ENCODE peak calls at places on chromosomes 13 and 19, in nine cellular contexts. V, R, G, X, U, E, A, I and M are unnamed samples.

GRCh38 chr13:71799320-71799719 is 67.7 kb downstream of the DACH1 start:
- DNase-seq in E (no peak), A (no peak), X (no peak), R (no peak), V (no peak), U (no peak), G (no peak), I (no peak), M (no peak)

GRCh38 chr13:80083516-80084085 is 257.3 kb downstream of the SPRY2 start:
- DNase-seq in G (no peak), U (no peak), A (peak; percentile 5), R (no peak), X (no peak), V (no peak), E (no peak), I (peak; percentile 62), M (no peak)

GRCh38 chr19:9037415-9038062 is 27.3 kb upstream of the MUC16 start:
- DNase-seq in U (no peak), A (no peak), G (peak; percentile 45), V (no peak), E (no peak), X (no peak), R (no peak), I (no peak), M (no peak)

GRCh38 chr19:58326501-58326913 is 287 bp upstream of the ZSCAN22 start:
- DNase-seq in G (no peak), R (no peak), E (no peak), U (no peak), X (no peak), I (no peak), A (no peak), V (no peak), M (no peak)

GRCh38 chr19:35223856-35224505 is 4.6 kb downstream of the FAM187B start:
- DNase-seq in A (no peak), V (no peak), R (no peak), G (no peak), X (no peak), I (no peak), U (no peak), E (no peak), M (no peak)

GRCh38 chr19:7395360-7395781 is 46.6 kb downstream of the ARHGEF18 start:
- DNase-seq in R (no peak), I (peak; percentile 26), E (no peak), A (no peak), G (no peak), U (no peak), V (no peak), X (no peak), M (no peak)

GRCh38 chr19:6768236-6768785 is 1.1 kb upstream of the SH2D3A start:
- DNase-seq in V (no peak), A (no peak), E (no peak), X (no peak), U (no peak), I (no peak), G (no peak), R (no peak), M (no peak)

GRCh38 chr13:97279913-97280312 is 57.8 kb downstream of the MBNL2 start:
- DNase-seq in E (no peak), U (no peak), R (no peak), A (peak; percentile 74), I (peak; percentile 80), V (no peak), G (no peak), X (no peak), M (no peak)

GRCh38 chr13:105665284-105665683 is 870.2 kb downstream of the EFNB2 start:
- DNase-seq in A (peak; percentile 54), U (no peak), G (no peak), R (no peak), V (no peak), E (no peak), X (no peak), I (no peak), M (no peak)

GRCh38 chr19:29596885-29597525 is 9.1 kb upstream of the POP4 start:
- DNase-seq in E (no peak), U (no peak), I (no peak), A (peak; percentile 40), G (no peak), X (no peak), R (no peak), V (no peak), M (no peak)

GRCh38 chr19:31054430-31054829 is 294.8 kb downstream of the TSHZ3 start:
- DNase-seq in I (no peak), U (no peak), X (peak; percentile 70), A (peak; percentile 83), V (peak; percentile 37), E (no peak), R (peak; percentile 28), G (no peak), M (no peak)

GRCh38 chr13:24097064-24097463 is 63.5 kb upstream of the SPATA13 start:
- DNase-seq in I (no peak), R (no peak), G (no peak), E (no peak), V (no peak), X (no peak), A (peak; percentile 76), U (no peak), M (no peak)

DNA sequence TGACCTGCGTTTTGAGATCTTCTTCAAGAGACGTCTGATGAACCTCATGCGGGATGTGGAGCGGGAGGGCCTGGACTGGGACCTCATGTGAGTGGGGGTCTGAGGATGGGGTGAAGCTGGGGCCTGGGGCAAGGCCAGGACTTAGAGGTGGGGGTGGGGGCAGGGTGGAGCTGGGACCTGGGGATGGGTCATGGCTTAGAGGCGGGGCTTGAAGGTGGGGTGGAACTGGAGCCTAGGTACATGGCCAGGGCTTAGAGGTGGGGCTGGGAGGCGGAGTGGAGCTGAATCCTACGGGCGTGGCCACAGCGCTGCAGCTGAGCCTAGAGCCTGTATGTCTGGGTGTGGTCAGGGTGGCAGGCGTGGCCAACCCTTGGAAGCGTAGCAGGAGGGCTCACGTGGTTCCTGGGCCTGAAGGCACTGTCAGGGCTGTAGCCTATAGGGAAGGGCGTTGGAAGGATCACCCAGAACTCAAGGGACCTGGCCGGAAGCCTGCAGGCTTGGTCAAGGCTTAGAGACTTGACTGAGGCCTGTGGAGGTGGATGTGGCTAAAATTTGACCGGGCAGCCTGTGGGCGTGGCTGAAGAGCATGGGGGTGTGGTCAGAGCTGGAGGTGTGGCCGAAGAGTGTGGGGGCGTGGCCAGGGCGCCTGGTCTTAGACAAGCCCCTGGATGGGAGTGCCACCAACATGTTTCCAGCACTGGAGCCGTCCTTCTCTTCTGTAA is 24.2 kb downstream of the COLGALT1 start:
- DNase-seq in E (peak; percentile 80), X (peak; percentile 87), U (peak; percentile 90), G (peak; percentile 40), I (peak; percentile 39), V (peak; percentile 78), R (peak; percentile 73), A (peak; percentile 26), M (peak; percentile 88)
- TF ChIP-seq POLR2A in E (no peak), X (no peak), U (no peak), G (no peak), I (no peak), V (no peak), R (no peak), A (no peak), M (no peak)

DNA sequence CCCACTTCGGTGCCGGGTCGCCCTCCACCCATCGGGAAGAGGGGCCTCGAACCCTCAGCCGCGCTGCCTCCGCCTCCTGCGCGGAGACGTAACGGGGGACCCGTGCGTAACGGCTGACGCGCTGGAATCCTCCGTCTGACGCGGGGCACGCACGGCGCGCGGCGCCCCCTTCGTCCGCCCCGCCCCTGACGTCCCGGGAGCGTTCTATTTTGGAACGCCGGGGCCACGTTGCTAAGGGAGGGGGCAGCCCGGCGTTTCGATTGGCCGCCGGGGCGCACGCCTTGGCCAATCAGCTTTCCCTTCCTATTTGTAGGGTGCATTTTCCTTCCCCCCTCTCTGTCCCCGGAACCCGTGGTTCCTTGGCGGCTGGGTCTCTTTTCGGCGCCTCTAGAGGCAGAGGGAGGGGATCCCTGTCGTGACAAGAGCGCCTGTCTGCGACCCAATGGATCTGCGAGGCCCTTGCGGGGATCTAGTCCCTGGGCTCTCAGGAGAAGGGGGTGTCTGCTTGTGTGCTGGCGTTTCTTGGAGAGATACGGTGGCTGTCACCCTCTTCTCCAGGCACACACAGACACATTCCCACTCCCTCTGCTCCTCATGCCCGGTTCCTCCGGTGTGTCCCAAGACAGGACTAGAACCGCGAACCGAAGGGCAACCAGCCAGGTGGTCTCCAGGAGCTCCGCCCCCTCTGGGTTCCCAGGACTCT is 1.5 kb downstream of the FOSB start:
- DNase-seq in I (peak; percentile 95), V (peak; percentile 95), A (peak; percentile 92), G (peak; percentile 91), R (peak; percentile 78), X (no peak), U (peak; percentile 76), E (peak; percentile 96), M (peak; percentile 96)
- TF ChIP-seq POLR2A in I (no peak), V (peak; percentile 83), A (no peak), G (peak; percentile 56), R (peak; percentile 28), X (peak; percentile 71), U (no peak), E (peak; percentile 37), M (peak; percentile 94)

DNA sequence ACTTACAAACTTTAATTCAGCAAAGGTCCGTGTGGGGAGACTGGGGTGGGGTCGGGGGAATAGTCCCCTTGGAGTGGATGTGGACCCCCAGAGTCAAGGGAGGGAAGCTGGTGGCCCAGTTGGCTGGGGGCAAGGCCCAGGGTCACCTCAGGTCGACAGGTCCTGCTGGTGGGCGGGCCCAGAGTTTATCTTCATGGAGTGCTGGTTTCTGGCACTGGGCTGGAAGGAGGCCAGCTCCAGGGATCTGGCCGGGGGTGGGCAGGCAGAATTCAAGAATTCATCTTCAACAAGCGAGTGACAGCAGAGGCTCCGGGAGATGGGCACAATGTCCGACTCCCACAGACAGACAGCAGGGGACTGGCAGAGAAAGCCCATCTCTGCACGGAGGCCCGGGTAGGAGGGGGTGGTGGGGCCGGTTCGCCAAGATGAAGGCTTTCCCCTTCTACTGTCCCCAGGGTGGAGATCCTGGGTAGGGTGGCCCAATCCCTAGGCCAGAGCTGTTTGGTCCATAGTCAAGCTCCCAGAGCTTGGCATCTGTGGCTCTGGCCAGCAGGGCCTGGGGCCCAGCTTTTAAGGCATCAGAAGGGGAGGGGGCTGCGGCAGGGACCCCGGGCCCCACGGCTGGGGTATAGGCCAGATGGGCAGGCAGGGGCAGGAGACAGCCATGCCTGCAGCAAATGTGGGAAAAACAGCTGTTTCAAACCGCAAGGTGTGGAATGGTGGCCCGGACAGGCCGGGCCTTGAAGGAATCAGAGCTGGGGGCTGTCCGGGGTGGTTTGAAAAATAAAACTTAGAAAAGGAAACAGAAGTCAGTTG is 622 bp upstream of the FDX2 start:
- DNase-seq in E (no peak), R (no peak), X (no peak), U (no peak), G (no peak), A (no peak), I (no peak), V (no peak), M (peak; percentile 83)
- TF ChIP-seq POLR2A in E (no peak), R (no peak), X (no peak), U (no peak), G (no peak), A (no peak), I (no peak), V (no peak), M (no peak)

DNA sequence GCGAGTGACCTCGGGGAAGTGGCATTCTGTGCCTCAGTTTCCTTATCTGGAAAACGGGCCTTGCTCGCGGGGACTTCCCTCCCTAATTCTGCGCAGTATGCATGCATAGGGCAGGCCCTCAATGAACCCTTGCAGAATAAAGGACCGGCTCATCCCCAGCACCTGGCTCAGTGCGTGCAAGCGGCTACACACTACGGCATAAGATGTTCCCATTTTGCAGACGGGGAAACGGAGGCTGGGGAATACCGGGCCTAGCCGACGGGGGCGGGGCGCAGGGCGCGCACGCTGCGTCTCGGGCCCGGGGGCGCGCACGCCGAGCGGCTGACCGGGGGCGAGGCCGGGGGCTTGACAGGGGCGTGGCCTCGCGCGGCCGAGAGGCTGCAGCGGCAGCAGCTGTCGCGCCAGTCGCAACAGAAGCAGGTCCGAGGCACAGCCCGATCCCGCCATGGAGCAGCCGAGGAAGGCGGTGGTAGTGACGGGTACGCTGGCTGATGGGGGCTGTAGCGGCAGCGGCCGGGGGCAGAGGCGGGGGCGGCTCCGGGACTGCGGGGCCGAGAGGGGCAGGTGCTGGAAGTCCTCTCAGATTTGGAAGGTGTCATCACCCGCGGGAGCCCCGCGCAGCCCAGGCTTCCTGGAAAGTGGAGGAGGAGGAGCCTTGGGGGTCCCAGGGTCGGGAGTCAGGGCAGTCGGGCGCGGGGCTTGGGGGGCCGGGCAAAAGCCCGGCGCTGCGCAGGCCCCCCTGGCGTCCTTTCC is at the start of gene PGPEP1:
- DNase-seq in R (no peak), X (no peak), A (peak; percentile 41), E (peak; percentile 85), I (peak; percentile 65), V (peak; percentile 83), G (peak; percentile 52), U (no peak), M (peak; percentile 90)
- TF ChIP-seq POLR2A in R (no peak), X (no peak), A (no peak), E (peak; percentile 50), I (peak; percentile 64), V (peak; percentile 73), G (peak; percentile 45), U (no peak), M (peak; percentile 28)